ENCODE peak calls at places on chromosomes 16 and 17, in five cellular contexts. F is Caki2, X is progenitor cell of endocrine pancreas, B is ACHN, L is NCI-H774. D is an unnamed sample.

GRCh38 chr16:55955845-55956244 is 80.7 kb upstream of the CES5A start:
- DNase-seq in F (no peak), L (no peak), B (no peak), X (no peak), D (no peak)

GRCh38 chr16:77888786-77889185 is 100.4 kb downstream of the VAT1L start:
- DNase-seq in X (no peak), L (no peak), F (no peak), B (no peak), D (no peak)

GRCh38 chr16:19114359-19115147 is 789 bp downstream of the ITPRIPL2 start:
- DNase-seq in X (peak), F (peak), L (no peak), B (peak), D (no peak)

GRCh38 chr17:81052199-81052997 is 17.4 kb downstream of the BAIAP2 start:
- DNase-seq in B (no peak), L (no peak), X (no peak), F (no peak), D (no peak)

GRCh38 chr17:30291571-30292489 is at the start of gene BLMH:
- DNase-seq in B (peak), L (peak), X (peak), F (peak), D (peak)

GRCh38 chr17:72351884-72352346 is 231.1 kb downstream of the SOX9 start:
- DNase-seq in F (no peak), L (no peak), B (no peak), X (no peak), D (no peak)

GRCh38 chr17:38724337-38724988 is 5.7 kb upstream of the CISD3 start:
- DNase-seq in F (no peak), B (no peak), L (peak), X (no peak), D (peak)

GRCh38 chr16:68367034-68367433 is 56.2 kb downstream of the PRMT7 start:
- DNase-seq in B (peak), F (no peak), L (no peak), X (no peak), D (no peak)

GRCh38 chr16:57906385-57907316 is 64.3 kb downstream of the CNGB1 start:
- DNase-seq in B (no peak), F (no peak), X (no peak), L (no peak), D (no peak)

GRCh38 chr17:19448341-19449268 is 37.6 kb downstream of the RNF112 start:
- DNase-seq in X (no peak), B (peak), F (peak), L (no peak), D (no peak)

GRCh38 chr16:76265434-76266045 is 11.7 kb upstream of the CNTNAP4 start:
- DNase-seq in F (peak), B (peak), X (no peak), L (no peak), D (peak)

GRCh38 chr17:63029520-63029919 is 63.5 kb downstream of the TANC2 start:
- DNase-seq in B (peak), F (no peak), X (no peak), L (no peak), D (no peak)

GRCh38 chr17:7233701-7234099 is 617 bp downstream of the DVL2 start:
- DNase-seq in B (peak), X (no peak), F (no peak), L (no peak), D (no peak)

GRCh38 chr17:58339775-58340622 is 11.4 kb upstream of the TSPOAP1 start:
- DNase-seq in L (no peak), F (no peak), X (no peak), B (no peak), D (no peak)

GRCh38 chr16:55444754-55445485 is 34.1 kb upstream of the MMP2 start:
- DNase-seq in X (no peak), L (no peak), F (no peak), B (no peak), D (no peak)

GRCh38 chr17:7060165-7060890 is 16.4 kb upstream of the SLC16A11 start:
- DNase-seq in F (peak), X (no peak), L (no peak), B (peak), D (no peak)

GRCh38 chr16:31265329-31266245 is 5.8 kb downstream of the ITGAM start:
- DNase-seq in B (peak), L (no peak), F (peak), X (no peak), D (no peak)

GRCh38 chr17:18967806-18968744 is 16.1 kb downstream of the SLC5A10 start:
- DNase-seq in B (no peak), F (no peak), X (no peak), L (no peak), D (no peak)

GRCh38 chr17:79847698-79848369 is 8.6 kb upstream of the CBX4 start:
- DNase-seq in X (no peak), F (no peak), L (no peak), B (no peak), D (no peak)

GRCh38 chr16:20424129-20424866 is 15.0 kb downstream of the ACSM5 start:
- DNase-seq in L (no peak), B (no peak), F (no peak), X (no peak), D (no peak)

GRCh38 chr16:130533-131173 is 7.8 kb downstream of the NPRL3 start:
- DNase-seq in B (no peak), L (no peak), X (no peak), F (no peak), D (no peak)

GRCh38 chr17:14950216-14950615 is 314.9 kb downstream of the PMP22 start:
- DNase-seq in L (no peak), F (no peak), B (no peak), X (no peak), D (no peak)

GRCh38 chr16:50093607-50094570 is 28.1 kb downstream of the HEATR3 start:
- DNase-seq in X (no peak), B (no peak), F (no peak), L (no peak), D (no peak)

D was measured in NCI-H1105 treated with DMSO at 0.1 percent for 48 hours.